ENCODE peak calls at places on chromosomes 3 and 15, in ten cellular contexts. H, U, T, D, B, Q, V, K, A and I are unnamed samples.

GRCh38 chr3:130968231-130968630 is 58.4 kb downstream of the ASTE1 start:
- DNase-seq in H (no peak), U (peak; percentile 69), T (no peak), D (peak; percentile 63), B (no peak), Q (no peak), V (no peak), K (no peak), A (no peak), I (no peak)

GRCh38 chr3:187976361-187976900 is 177.5 kb upstream of the LPP start:
- DNase-seq in H (no peak), U (no peak), T (no peak), D (no peak), B (no peak), Q (no peak), V (no peak), K (no peak), A (no peak), I (no peak)

GRCh38 chr3:123275691-123276090 is 73.9 kb downstream of the SEC22A start:
- DNase-seq in H (no peak), U (no peak), T (no peak), D (no peak), B (no peak), Q (no peak), V (no peak), K (no peak), A (no peak), I (no peak)

GRCh38 chr3:9340450-9341009 is 22.3 kb upstream of the THUMPD3 start:
- DNase-seq in H (no peak), U (peak; percentile 49), T (no peak), D (peak; percentile 96), B (no peak), Q (no peak), V (no peak), K (no peak), A (peak; percentile 79), I (no peak)

GRCh38 chr3:107598926-107599754 is 76.4 kb downstream of the BBX start:
- DNase-seq in H (no peak), U (peak; percentile 62), T (peak; percentile 40), D (peak; percentile 55), B (peak; percentile 21), Q (no peak), V (no peak), K (peak; percentile 68), A (peak; percentile 48), I (no peak)

GRCh38 chr15:25057574-25057973 is 102.8 kb downstream of the SNRPN start:
- DNase-seq in H (no peak), U (no peak), T (no peak), D (no peak), B (no peak), Q (no peak), V (no peak), K (peak; percentile 12), A (no peak), I (no peak)

GRCh38 chr3:194572131-194572789 is 61.0 kb downstream of the TMEM44 start:
- DNase-seq in H (no peak), U (peak; percentile 95), T (no peak), D (peak; percentile 97), B (no peak), Q (no peak), V (peak; percentile 67), K (no peak), A (peak; percentile 92), I (no peak)

GRCh38 chr3:32401541-32402052 is 9.9 kb downstream of the CMTM7 start:
- DNase-seq in H (peak; percentile 51), U (peak; percentile 88), T (peak; percentile 91), D (peak; percentile 81), B (peak; percentile 31), Q (no peak), V (no peak), K (peak; percentile 81), A (no peak), I (no peak)

GRCh38 chr3:169759256-169759655 is 5.6 kb downstream of the TERC start:
- DNase-seq in H (no peak), U (peak; percentile 43), T (no peak), D (peak; percentile 7), B (no peak), Q (no peak), V (no peak), K (no peak), A (no peak), I (peak; percentile 74)

GRCh38 chr3:134885877-134886621 is 91.0 kb downstream of the EPHB1 start:
- DNase-seq in H (no peak), U (no peak), T (no peak), D (no peak), B (no peak), Q (no peak), V (no peak), K (peak; percentile 60), A (peak; percentile 86), I (no peak)

GRCh38 chr3:161267646-161268045 is 46.5 kb downstream of the NMD3 start:
- DNase-seq in H (no peak), U (no peak), T (no peak), D (no peak), B (no peak), Q (no peak), V (no peak), K (no peak), A (no peak), I (no peak)

GRCh38 chr15:33008284-33009011 is 186.1 kb downstream of the FMN1 start:
- DNase-seq in H (no peak), U (peak; percentile 90), T (no peak), D (peak; percentile 84), B (no peak), Q (no peak), V (no peak), K (no peak), A (no peak), I (no peak)

GRCh38 chr3:81497565-81497964 is 263.9 kb downstream of the GBE1 start:
- DNase-seq in H (no peak), U (no peak), T (no peak), D (no peak), B (no peak), Q (no peak), V (no peak), K (no peak), A (no peak), I (no peak)

GRCh38 chr15:52392008-52392687 is 96.5 kb upstream of the MYO5C start:
- DNase-seq in H (no peak), U (no peak), T (no peak), D (peak; percentile 23), B (no peak), Q (no peak), V (no peak), K (peak; percentile 77), A (peak; percentile 41), I (peak; percentile 55)

GRCh38 chr3:55484191-55484644 is 2.9 kb downstream of the WNT5A start:
- DNase-seq in H (no peak), U (no peak), T (no peak), D (peak; percentile 33), B (no peak), Q (no peak), V (no peak), K (peak; percentile 62), A (no peak), I (no peak)